ENCODE peak calls at places on chromosomes 1 and 21, in nine cellular contexts. Q is colonic mucosa; Z is heart right ventricle; O is CD4-positive, alpha-beta T cell; A is H9; M is heart left ventricle; K is A549; I is cardiac muscle cell; J is aorta. B is an unnamed sample.

GRCh38 chr21:42469272-42469671 is 26.8 kb downstream of the RSPH1 start:
- DNase-seq in Q (peak; percentile 73), Z (no peak), O (no peak), A (no peak), M (no peak), K (no peak), I (no peak), J (no peak), B (no peak)

GRCh38 chr1:204726478-204726877 is 40.9 kb upstream of the LRRN2 start:
- DNase-seq in Q (peak; percentile 31), Z (no peak), O (no peak), A (no peak), M (no peak), K (peak; percentile 96), I (peak; percentile 72), J (no peak), B (no peak)

GRCh38 chr21:43001316-43001715 is 27.0 kb downstream of the PKNOX1 start:
- DNase-seq in Q (no peak), Z (no peak), O (no peak), A (no peak), M (no peak), K (no peak), I (no peak), J (no peak), B (no peak)

GRCh38 chr1:245663841-245664240 is 509.1 kb downstream of the KIF26B start:
- DNase-seq in Q (no peak), Z (no peak), O (no peak), A (no peak), M (no peak), K (no peak), I (no peak), J (no peak), B (no peak)

GRCh38 chr1:168583571-168583970 is 7.2 kb downstream of the XCL1 start:
- DNase-seq in Q (no peak), Z (no peak), O (no peak), A (no peak), M (no peak), K (no peak), I (no peak), J (no peak), B (no peak)

GRCh38 chr1:206955476-206956312 is 9.4 kb upstream of the PIGR start:
- DNase-seq in Q (peak; percentile 89), Z (no peak), O (no peak), A (no peak), M (no peak), K (no peak), I (peak; percentile 43), J (no peak), B (no peak)

GRCh38 chr1:24502168-24503002 is at the start of gene RCAN3:
- DNase-seq in Q (peak; percentile 86), Z (peak; percentile 89), O (peak; percentile 84), A (peak; percentile 87), M (peak; percentile 91), K (peak; percentile 87), I (peak; percentile 85), J (peak; percentile 88), B (peak; percentile 95)

GRCh38 chr21:36757246-36757645 is 58.3 kb downstream of the SIM2 start:
- DNase-seq in Q (no peak), Z (no peak), O (no peak), A (no peak), M (no peak), K (no peak), I (no peak), J (no peak), B (no peak)

GRCh38 chr1:197319631-197320030 is 51.6 kb downstream of the CRB1 start:
- DNase-seq in Q (no peak), Z (no peak), O (no peak), A (no peak), M (no peak), K (no peak), I (no peak), J (no peak), B (no peak)

GRCh38 chr1:27603962-27604578 is at the start of gene AHDC1:
- DNase-seq in Q (peak; percentile 93), Z (peak; percentile 93), O (peak; percentile 89), A (peak; percentile 93), M (peak; percentile 95), K (peak; percentile 80), I (peak; percentile 96), J (peak; percentile 95), B (peak; percentile 93)

GRCh38 chr1:94142022-94142421 is 21.1 kb upstream of the ABCA4 start:
- DNase-seq in Q (no peak), Z (no peak), O (no peak), A (no peak), M (no peak), K (no peak), I (peak; percentile 50), J (no peak), B (no peak)

GRCh38 chr1:54464031-54464476 is 57.9 kb upstream of the SSBP3 start:
- DNase-seq in Q (no peak), Z (no peak), O (no peak), A (no peak), M (no peak), K (no peak), I (no peak), J (no peak), B (no peak)

GRCh38 chr1:12204140-12204539 is 25.7 kb upstream of the VPS13D start:
- DNase-seq in Q (no peak), Z (no peak), O (no peak), A (no peak), M (no peak), K (no peak), I (no peak), J (no peak), B (no peak)

GRCh38 chr1:205791568-205792180 is 16.4 kb upstream of the RAB29 start:
- DNase-seq in Q (peak; percentile 71), Z (peak; percentile 38), O (peak; percentile 53), A (peak; percentile 64), M (peak; percentile 60), K (peak; percentile 83), I (peak; percentile 64), J (peak; percentile 71), B (peak; percentile 85)

GRCh38 chr1:81121324-81121723 is 679.4 kb upstream of the ADGRL2 start:
- DNase-seq in Q (no peak), Z (no peak), O (no peak), A (no peak), M (no peak), K (no peak), I (no peak), J (no peak), B (no peak)

GRCh38 chr1:187844313-187844712 is 1015.6 kb downstream of the PLA2G4A start:
- DNase-seq in Q (no peak), Z (no peak), O (no peak), A (no peak), M (no peak), K (no peak), I (no peak), J (no peak), B (no peak)
- H3K9me3 ChIP-seq in Q (no peaks in the 10 kb centered on the region), Z (no peaks in the 10 kb centered on the region), O (peaks cover 4% of the 10 kb centered on the region), A (peaks cover 10% of the 10 kb centered on the region), M (no peaks in the 10 kb centered on the region), K (no peaks in the 10 kb centered on the region), I (no peaks in the 10 kb centered on the region), J (no peaks in the 10 kb centered on the region), B (no peaks in the 10 kb centered on the region)

DNA sequence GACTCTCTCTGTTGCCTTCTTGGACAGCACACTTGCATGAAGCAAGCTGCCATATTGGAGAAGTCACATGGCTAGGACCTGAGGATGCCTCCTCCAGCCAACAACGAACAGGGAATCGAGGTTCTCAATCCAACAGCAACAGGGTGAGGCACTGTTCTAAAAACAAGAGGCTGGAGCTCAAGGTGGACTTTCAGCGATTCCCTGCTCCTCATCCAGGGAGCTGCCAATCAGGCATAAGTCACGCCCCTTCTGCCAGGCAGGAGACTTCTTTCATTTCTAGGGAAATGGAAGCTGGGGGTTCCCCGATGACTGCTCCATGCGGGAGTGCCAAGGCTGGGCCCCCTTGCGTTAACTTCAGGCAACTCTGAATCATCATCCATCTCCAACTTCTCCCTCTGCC is 22.7 kb upstream of the IFNAR1 start:
- DNase-seq in Q (no peak), Z (no peak), O (no peak), A (no peak), M (no peak), K (no peak), I (no peak), J (no peak), B (no peak)
- H3K27ac ChIP-seq in Q (peak overlapping the region; percentile 72), Z (peak overlapping the region; percentile 85), O (no peak overlapping the region), A (no peak overlapping the region), M (peak overlapping the region; percentile 67), K (no peak overlapping the region), I (no peak overlapping the region), J (no peak overlapping the region), B (peak overlapping the region; percentile 89)

DNA sequence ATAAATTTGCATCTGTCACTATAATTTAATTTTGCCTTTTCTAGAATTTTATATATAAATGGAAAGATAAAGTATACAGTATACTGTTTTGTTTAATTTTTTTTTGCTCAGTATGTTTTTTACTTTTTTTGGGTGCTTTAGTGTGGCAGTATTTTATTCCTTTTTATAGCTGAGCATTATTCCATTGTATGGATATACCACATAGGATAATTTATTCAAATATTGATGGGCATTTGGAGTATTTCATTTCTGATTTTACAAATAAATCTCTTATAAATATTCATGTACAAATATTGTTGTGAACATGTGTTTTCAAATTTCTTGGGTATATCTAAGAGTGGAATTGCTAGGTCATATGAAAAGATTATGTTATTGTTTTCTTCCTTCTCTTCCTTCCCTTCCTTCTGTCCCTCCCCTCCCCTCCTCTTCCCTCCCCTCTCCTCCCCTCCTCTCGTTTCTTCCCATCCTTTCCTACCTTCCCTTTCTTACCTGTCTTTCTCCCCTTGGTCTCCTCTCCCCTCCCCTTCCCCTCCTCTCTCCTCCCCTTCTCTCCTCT is 18.5 kb downstream of the SLC35A3 start:
- DNase-seq in Q (no peak), Z (no peak), O (no peak), A (no peak), M (no peak), K (no peak), I (no peak), J (no peak), B (no peak)
- H3K9me3 ChIP-seq in Q (no peaks in the 10 kb centered on the region), Z (peaks cover 31% of the 10 kb centered on the region), O (no peaks in the 10 kb centered on the region), A (no peaks in the 10 kb centered on the region), M (peaks cover 38% of the 10 kb centered on the region), K (peaks cover 18% of the 10 kb centered on the region), I (no peaks in the 10 kb centered on the region), J (peaks cover 2% of the 10 kb centered on the region), B (no peaks in the 10 kb centered on the region)

GRCh38 chr1:155499263-155499662 is 63.3 kb downstream of the ASH1L start:
- DNase-seq in Q (no peak), Z (no peak), O (no peak), A (no peak), M (no peak), K (no peak), I (peak; percentile 18), J (no peak), B (no peak)

GRCh38 chr1:155504207-155504606 is 58.4 kb downstream of the ASH1L start:
- DNase-seq in Q (no peak), Z (no peak), O (no peak), A (no peak), M (no peak), K (peak; percentile 55), I (peak; percentile 53), J (no peak), B (no peak)

DNA sequence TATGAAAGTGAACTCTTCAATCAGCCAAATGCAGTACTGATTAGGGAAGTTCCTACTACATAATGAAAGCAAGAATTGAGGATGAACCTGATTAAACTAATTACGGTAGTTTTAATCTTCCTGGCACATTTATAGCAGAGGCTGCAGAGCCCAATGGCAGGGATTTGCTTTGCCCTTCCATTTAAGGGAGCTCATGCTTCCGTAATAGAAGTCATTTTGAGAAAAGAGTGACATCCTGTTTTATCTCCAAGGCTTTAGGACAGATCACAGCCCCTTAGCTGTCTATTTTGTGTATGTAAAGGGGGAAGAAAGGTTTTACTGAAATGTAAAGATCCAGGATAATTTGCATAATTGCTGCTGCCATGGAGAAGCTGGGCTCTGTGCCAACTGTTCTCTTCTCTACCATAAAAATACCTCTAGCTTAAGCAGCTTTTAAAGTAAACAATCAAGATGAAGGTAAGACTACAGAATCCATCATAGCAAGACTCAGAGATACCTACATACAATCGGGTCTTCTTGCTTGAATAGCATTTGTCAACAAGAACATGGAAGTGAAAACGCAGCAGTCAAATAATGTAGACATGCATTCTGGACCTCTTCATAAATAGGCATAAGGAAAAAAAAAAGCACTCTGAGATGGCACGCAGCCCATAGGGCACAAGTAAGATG is 62.5 kb downstream of the ASH1L start:
- DNase-seq in Q (peak; percentile 75), Z (no peak), O (no peak), A (no peak), M (no peak), K (no peak), I (peak; percentile 33), J (no peak), B (no peak)
- H3K27ac ChIP-seq in Q (no peak overlapping the region), Z (peak overlapping the region; percentile 26), O (no peak overlapping the region), A (no peak overlapping the region), M (no peak overlapping the region), K (no peak overlapping the region), I (peak overlapping the region; percentile 73), J (no peak overlapping the region), B (no peak overlapping the region)